ENCODE peak calls at places on chromosome 12, in five cellular contexts. G is C1 segment of cervical spinal cord, Y is A549, F is ovary, V is T-helper 9 cell. N is an unnamed sample.

GRCh38 chr12:95326450-95326849 is 108.8 kb downstream of the VEZT start:
- DNase-seq in G (no peak), Y (peak; percentile 53), F (no peak), V (no peak), N (no peak)

GRCh38 chr12:83016226-83016835 is 329.6 kb downstream of the TMTC2 start:
- DNase-seq in G (no peak), Y (peak; percentile 4), F (peak; percentile 28), V (no peak), N (peak; percentile 55)

GRCh38 chr12:130073721-130074120 is 88.5 kb upstream of the FZD10 start:
- DNase-seq in G (no peak), Y (no peak), F (no peak), V (no peak), N (no peak)

GRCh38 chr12:90098132-90098779 is 389.6 kb upstream of the ATP2B1 start:
- DNase-seq in G (no peak), Y (no peak), F (no peak), V (no peak), N (no peak)

GRCh38 chr12:126891789-126892188 is 1375.2 kb upstream of the TMEM132C start:
- DNase-seq in G (no peak), Y (no peak), F (no peak), V (no peak), N (no peak)

GRCh38 chr12:19222566-19222965 is 93.0 kb downstream of the PLEKHA5 start:
- DNase-seq in G (no peak), Y (no peak), F (no peak), V (no peak), N (no peak)

GRCh38 chr12:122080149-122081107 is 1.9 kb downstream of the MLXIP start:
- DNase-seq in G (no peak), Y (peak; percentile 41), F (no peak), V (no peak), N (peak; percentile 64)

GRCh38 chr12:130526813-130527212 is 189.1 kb downstream of the PIWIL1 start:
- DNase-seq in G (no peak), Y (peak; percentile 19), F (no peak), V (no peak), N (no peak)

GRCh38 chr12:92614502-92614901 is 88.3 kb upstream of the PLEKHG7 start:
- DNase-seq in G (no peak), Y (no peak), F (no peak), V (no peak), N (no peak)

GRCh38 chr12:116336542-116337065 is 59.1 kb upstream of the MED13L start:
- DNase-seq in G (no peak), Y (no peak), F (no peak), V (no peak), N (no peak)

GRCh38 chr12:84497819-84498218 is 414.8 kb downstream of the SLC6A15 start:
- DNase-seq in G (no peak), Y (no peak), F (no peak), V (no peak), N (no peak)

GRCh38 chr12:47397664-47398281 is 308.1 kb downstream of the RPAP3 start:
- DNase-seq in G (no peak), Y (peak; percentile 51), F (no peak), V (no peak), N (peak; percentile 77)

GRCh38 chr12:54017845-54018607 is 9.2 kb downstream of the HOXC8 start:
- DNase-seq in G (no peak), Y (peak; percentile 92), F (peak; percentile 94), V (peak; percentile 51), N (no peak)

GRCh38 chr12:41917827-41918445 is 226.7 kb downstream of the GXYLT1 start:
- DNase-seq in G (no peak), Y (no peak), F (no peak), V (no peak), N (no peak)

GRCh38 chr12:24134092-24134491 is 184.6 kb upstream of the SOX5 start:
- DNase-seq in G (no peak), Y (no peak), F (no peak), V (no peak), N (no peak)

GRCh38 chr12:97745406-97746101 is 282.9 kb downstream of the RMST start:
- DNase-seq in G (no peak), Y (no peak), F (no peak), V (no peak), N (no peak)

GRCh38 chr12:24121911-24122310 is 172.4 kb upstream of the SOX5 start:
- DNase-seq in G (no peak), Y (no peak), F (no peak), V (no peak), N (no peak)

GRCh38 chr12:117363953-117364486 is 2.6 kb upstream of the NOS1 start:
- DNase-seq in G (no peak), Y (no peak), F (no peak), V (no peak), N (no peak)

GRCh38 chr12:105725054-105725453 is 394.6 kb downstream of the C12orf75 start:
- DNase-seq in G (no peak), Y (no peak), F (no peak), V (no peak), N (no peak)

GRCh38 chr12:843609-844008 is 91.2 kb downstream of the WNK1 start:
- DNase-seq in G (no peak), Y (no peak), F (no peak), V (no peak), N (no peak)

GRCh38 chr12:24012528-24012927 is 63.1 kb upstream of the SOX5 start:
- DNase-seq in G (no peak), Y (no peak), F (no peak), V (no peak), N (no peak)

GRCh38 chr12:20588057-20588456 is 107.1 kb upstream of the SLCO1C1 start:
- DNase-seq in G (no peak), Y (no peak), F (no peak), V (no peak), N (no peak)

GRCh38 chr12:87816186-87816585 is 213.0 kb downstream of the C12orf50 start:
- DNase-seq in G (no peak), Y (no peak), F (no peak), V (no peak), N (no peak)

GRCh38 chr12:94207467-94208432 is 59.4 kb downstream of the PLXNC1 start:
- DNase-seq in G (no peak), Y (no peak), F (no peak), V (no peak), N (no peak)

N was measured in pulmonary artery endothelial cell.